ENCODE peak calls at places on chromosome 4, in four cellular contexts. U, Z, Y and X are unnamed samples.

GRCh38 chr4:178275671-178276360 is 833.6 kb upstream of the AGA start:
- DNase-seq in U (no peak), Z (no peak), Y (no peak), X (no peak)

GRCh38 chr4:28225005-28225404 is 1364.4 kb downstream of the STIM2 start:
- DNase-seq in U (peak), Z (no peak), Y (no peak), X (no peak)

GRCh38 chr4:88599298-88599697 is 7.0 kb downstream of the HERC3 start:
- DNase-seq in U (no peak), Z (no peak), Y (no peak), X (no peak)

GRCh38 chr4:25567253-25567652 is 88.4 kb upstream of the SLC34A2 start:
- DNase-seq in U (no peak), Z (no peak), Y (no peak), X (no peak)

GRCh38 chr4:139484861-139485311 is 31.0 kb downstream of the RAB33B start:
- DNase-seq in U (no peak), Z (no peak), Y (no peak), X (peak)

GRCh38 chr4:126386512-126386911 is 1071.8 kb downstream of the FAT4 start:
- DNase-seq in U (no peak), Z (no peak), Y (no peak), X (no peak)

GRCh38 chr4:27429260-27429970 is 568.8 kb downstream of the STIM2 start:
- DNase-seq in U (no peak), Z (no peak), Y (no peak), X (no peak)

GRCh38 chr4:19944251-19944650 is 307.5 kb upstream of the SLIT2 start:
- DNase-seq in U (no peak), Z (no peak), Y (no peak), X (no peak)

GRCh38 chr4:55670695-55671094 is 34.6 kb upstream of the NMU start:
- DNase-seq in U (no peak), Z (no peak), Y (no peak), X (no peak)

GRCh38 chr4:100489316-100489715 is 28.5 kb downstream of the EMCN start:
- DNase-seq in U (no peak), Z (no peak), Y (no peak), X (no peak)

GRCh38 chr4:40231464-40231863 is 34.6 kb downstream of the RHOH start:
- DNase-seq in U (no peak), Z (no peak), Y (no peak), X (no peak)

GRCh38 chr4:151912626-151913025 is 151.8 kb upstream of the GATB start:
- DNase-seq in U (no peak), Z (no peak), Y (no peak), X (no peak)

GRCh38 chr4:23853986-23854385 is 35.9 kb downstream of the PPARGC1A start:
- DNase-seq in U (no peak), Z (no peak), Y (no peak), X (no peak)

GRCh38 chr4:17013382-17014006 is 115.0 kb upstream of the LDB2 start:
- DNase-seq in U (no peak), Z (no peak), Y (no peak), X (no peak)

GRCh38 chr4:65007841-65008439 is 598.7 kb upstream of the TECRL start:
- DNase-seq in U (peak), Z (no peak), Y (no peak), X (peak)

GRCh38 chr4:85793256-85793655 is 318.3 kb downstream of the ARHGAP24 start:
- DNase-seq in U (no peak), Z (no peak), Y (no peak), X (no peak)

GRCh38 chr4:3292571-3293409 is at the start of gene RGS12:
- DNase-seq in U (peak), Z (peak), Y (peak), X (peak)

DNA sequence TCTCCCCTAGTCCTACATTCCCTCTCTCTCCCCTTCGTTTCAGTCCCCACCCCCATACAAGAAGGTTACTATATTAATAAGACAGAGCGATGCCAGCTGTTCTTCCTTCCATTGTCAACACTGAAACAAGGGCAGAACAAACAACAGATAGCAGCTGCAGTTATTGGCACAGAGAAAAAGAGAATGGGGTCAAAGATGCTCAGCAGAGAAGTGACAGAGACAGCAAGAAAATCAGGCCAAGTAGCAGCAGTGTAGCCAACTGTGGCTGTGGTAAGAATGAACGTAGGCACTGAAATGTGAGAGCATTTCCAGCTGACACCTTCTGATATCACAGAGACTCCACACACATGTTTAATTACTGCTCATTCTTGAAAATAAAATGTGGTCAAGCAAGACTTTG is 641.8 kb downstream of the FSTL5 start:
- DNase-seq in U (no peak), Z (no peak), Y (no peak), X (no peak)
- TF ChIP-seq CTCF in U (no peak), Z (no peak), Y (no peak), X (no peak)

GRCh38 chr4:76058888-76059426 is 15.6 kb upstream of the ART3 start:
- DNase-seq in U (no peak), Z (no peak), Y (no peak), X (peak)

GRCh38 chr4:76055005-76055404 is 19.1 kb upstream of the CXCL11 start:
- DNase-seq in U (no peak), Z (no peak), Y (no peak), X (no peak)

GRCh38 chr4:76055421-76055820 is 19.1 kb upstream of the ART3 start:
- DNase-seq in U (no peak), Z (no peak), Y (no peak), X (no peak)

GRCh38 chr4:76058302-76058701 is 16.2 kb upstream of the ART3 start:
- DNase-seq in U (no peak), Z (no peak), Y (no peak), X (no peak)

GRCh38 chr4:76053730-76054129 is 17.9 kb upstream of the CXCL11 start:
- DNase-seq in U (no peak), Z (no peak), Y (no peak), X (peak)
- TF ChIP-seq CTCF in U (no peak), Z (no peak), Y (no peak), X (no peak)

GRCh38 chr4:189096717-189097116 is 844.0 kb upstream of the FRG1 start:
- DNase-seq in U (no peak), Z (no peak), Y (no peak), X (no peak)
- TF ChIP-seq CTCF in U (no peak), Z (no peak), Y (no peak), X (no peak)

DNA sequence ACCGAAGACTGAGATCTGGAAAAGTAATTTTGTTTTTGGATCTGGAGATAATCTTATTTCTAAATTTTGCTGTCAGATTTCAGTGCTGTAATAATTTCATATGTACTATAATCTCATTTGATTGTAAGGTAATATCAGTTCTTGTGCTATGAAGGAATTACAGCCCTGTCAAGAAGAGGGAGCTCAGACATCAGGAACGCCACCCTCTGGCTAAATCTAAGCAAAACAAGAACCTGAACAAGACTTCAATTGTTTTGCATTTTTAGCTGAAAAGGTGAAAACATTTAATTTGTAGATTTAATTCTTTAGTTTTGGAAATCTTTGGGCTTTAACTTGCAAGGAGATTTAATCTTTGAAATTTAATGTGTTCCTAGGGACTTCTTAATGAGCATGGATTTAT is 525.4 kb upstream of the HS3ST1 start:
- DNase-seq in U (no peak), Z (no peak), Y (no peak), X (peak)
- TF ChIP-seq CTCF in U (peak), Z (no peak), Y (no peak), X (peak)